ENCODE peak calls at places on chromosomes 6 and 20, in four cellular contexts. One of them, this sample, is unnamed.
A peak's percentile ranks its signal among the peaks of the same experiment; 100 is the strongest.

GRCh38 chr6:39945626-39946025 is 11.4 kb upstream of the MOCS1 start:
- DNase-seq in Calu3: no peak
- DNase-seq in AG09319: no peak
- DNase-seq in progenitor cell of endocrine pancreas: no peak
- DNase-seq in this sample: no peak

GRCh38 chr6:128932061-128932460 is 49.1 kb downstream of the LAMA2 start:
- DNase-seq in Calu3: no peak
- DNase-seq in progenitor cell of endocrine pancreas: no peak
- DNase-seq in AG09319: peak; percentile 30
- DNase-seq in this sample: no peak

GRCh38 chr6:110075406-110075805 is 97.3 kb downstream of the GPR6 start:
- DNase-seq in progenitor cell of endocrine pancreas: no peak
- DNase-seq in Calu3: no peak
- DNase-seq in AG09319: no peak
- DNase-seq in this sample: no peak

GRCh38 chr6:111230351-111231077 is 143.2 kb downstream of the SLC16A10 start:
- DNase-seq in Calu3: no peak
- DNase-seq in AG09319: peak; percentile 56
- DNase-seq in progenitor cell of endocrine pancreas: no peak
- DNase-seq in this sample: no peak

GRCh38 chr6:133248241-133249001 is 7.3 kb downstream of the EYA4 start:
- DNase-seq in AG09319: no peak
- DNase-seq in progenitor cell of endocrine pancreas: no peak
- DNase-seq in Calu3: no peak
- DNase-seq in this sample: no peak

GRCh38 chr6:73985891-73986290 is 289.9 kb downstream of the CD109 start:
- DNase-seq in AG09319: peak; percentile 83
- DNase-seq in Calu3: peak; percentile 35
- DNase-seq in progenitor cell of endocrine pancreas: no peak
- DNase-seq in this sample: no peak

GRCh38 chr20:54218470-54218869 is 10.6 kb downstream of the PFDN4 start:
- DNase-seq in AG09319: no peak
- DNase-seq in progenitor cell of endocrine pancreas: no peak
- DNase-seq in Calu3: no peak
- DNase-seq in this sample: no peak

GRCh38 chr6:34491091-34491430 is 25.2 kb downstream of the PACSIN1 start:
- DNase-seq in Calu3: no peak
- DNase-seq in progenitor cell of endocrine pancreas: no peak
- DNase-seq in AG09319: no peak
- DNase-seq in this sample: no peak

GRCh38 chr6:161536141-161536735 is 262.4 kb upstream of the AGPAT4 start:
- DNase-seq in progenitor cell of endocrine pancreas: no peak
- DNase-seq in AG09319: no peak
- DNase-seq in Calu3: no peak
- DNase-seq in this sample: no peak

GRCh38 chr6:3643921-3644320 is 107.6 kb downstream of the PXDC1 start:
- DNase-seq in AG09319: no peak
- DNase-seq in progenitor cell of endocrine pancreas: no peak
- DNase-seq in Calu3: no peak
- DNase-seq in this sample: no peak

GRCh38 chr6:33419580-33420492 is at the start of gene SYNGAP1:
- DNase-seq in AG09319: peak; percentile 44
- DNase-seq in Calu3: no peak
- DNase-seq in progenitor cell of endocrine pancreas: no peak
- DNase-seq in this sample: peak; percentile 80

GRCh38 chr20:15236812-15237211 is 899.4 kb upstream of the FLRT3 start:
- DNase-seq in progenitor cell of endocrine pancreas: no peak
- DNase-seq in Calu3: peak; percentile 37
- DNase-seq in AG09319: peak; percentile 11
- DNase-seq in this sample: no peak

GRCh38 chr6:139625998-139626975 is 251.8 kb upstream of the CITED2 start:
- DNase-seq in progenitor cell of endocrine pancreas: no peak
- DNase-seq in Calu3: no peak
- DNase-seq in AG09319: no peak
- DNase-seq in this sample: no peak

GRCh38 chr6:30358340-30358679 is 13.4 kb downstream of the RPP21 start:
- DNase-seq in AG09319: no peak
- DNase-seq in progenitor cell of endocrine pancreas: no peak
- DNase-seq in Calu3: no peak
- DNase-seq in this sample: no peak

GRCh38 chr6:79947191-79948173 is at the start of gene ELOVL4:
- DNase-seq in Calu3: peak; percentile 44
- DNase-seq in AG09319: peak; percentile 23
- DNase-seq in progenitor cell of endocrine pancreas: peak; percentile 56
- DNase-seq in this sample: peak; percentile 93

GRCh38 chr6:125585470-125585869 is 164.0 kb upstream of the HEY2 start:
- DNase-seq in Calu3: no peak
- DNase-seq in progenitor cell of endocrine pancreas: no peak
- DNase-seq in AG09319: no peak
- DNase-seq in this sample: no peak

GRCh38 chr6:4880373-4880762 is 104.2 kb downstream of the CDYL start:
- DNase-seq in progenitor cell of endocrine pancreas: no peak
- DNase-seq in AG09319: no peak
- DNase-seq in Calu3: no peak
- DNase-seq in this sample: no peak

GRCh38 chr6:121826156-121826810 is 390.8 kb downstream of the GJA1 start:
- DNase-seq in Calu3: no peak
- DNase-seq in progenitor cell of endocrine pancreas: no peak
- DNase-seq in AG09319: no peak
- DNase-seq in this sample: no peak

GRCh38 chr20:19265646-19266374 is 53.4 kb downstream of the SLC24A3 start:
- DNase-seq in progenitor cell of endocrine pancreas: no peak
- DNase-seq in Calu3: no peak
- DNase-seq in AG09319: no peak
- DNase-seq in this sample: no peak

DNA sequence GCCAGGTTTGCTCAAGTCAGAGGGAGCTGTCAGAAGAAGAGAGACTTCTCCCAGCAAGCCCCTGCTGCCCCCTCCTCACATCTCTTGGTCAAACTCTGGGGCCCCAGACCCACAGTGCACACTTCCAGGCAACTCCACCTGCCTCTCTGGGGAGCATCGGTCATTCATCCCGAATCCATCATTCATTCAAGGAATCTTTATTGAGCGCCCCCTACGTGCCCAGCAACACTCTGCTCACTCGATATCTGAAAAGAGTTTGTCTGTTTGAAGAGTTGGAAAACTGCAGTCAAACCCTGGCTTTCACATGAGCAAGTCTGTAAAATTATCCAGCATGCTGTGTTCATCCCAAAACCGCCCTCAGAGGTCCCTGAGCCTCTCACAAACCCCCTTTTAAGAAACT is 66.2 kb downstream of the PRR18 start:
- DNase-seq in Calu3: no peak
- DNase-seq in AG09319: no peak
- DNase-seq in progenitor cell of endocrine pancreas: no peak
- DNase-seq in this sample: no peak
- TF ChIP-seq CTCF in Calu3: no peak
- TF ChIP-seq CTCF in AG09319: no peak
- TF ChIP-seq CTCF in progenitor cell of endocrine pancreas: no peak
- TF ChIP-seq CTCF in this sample: no peak

DNA sequence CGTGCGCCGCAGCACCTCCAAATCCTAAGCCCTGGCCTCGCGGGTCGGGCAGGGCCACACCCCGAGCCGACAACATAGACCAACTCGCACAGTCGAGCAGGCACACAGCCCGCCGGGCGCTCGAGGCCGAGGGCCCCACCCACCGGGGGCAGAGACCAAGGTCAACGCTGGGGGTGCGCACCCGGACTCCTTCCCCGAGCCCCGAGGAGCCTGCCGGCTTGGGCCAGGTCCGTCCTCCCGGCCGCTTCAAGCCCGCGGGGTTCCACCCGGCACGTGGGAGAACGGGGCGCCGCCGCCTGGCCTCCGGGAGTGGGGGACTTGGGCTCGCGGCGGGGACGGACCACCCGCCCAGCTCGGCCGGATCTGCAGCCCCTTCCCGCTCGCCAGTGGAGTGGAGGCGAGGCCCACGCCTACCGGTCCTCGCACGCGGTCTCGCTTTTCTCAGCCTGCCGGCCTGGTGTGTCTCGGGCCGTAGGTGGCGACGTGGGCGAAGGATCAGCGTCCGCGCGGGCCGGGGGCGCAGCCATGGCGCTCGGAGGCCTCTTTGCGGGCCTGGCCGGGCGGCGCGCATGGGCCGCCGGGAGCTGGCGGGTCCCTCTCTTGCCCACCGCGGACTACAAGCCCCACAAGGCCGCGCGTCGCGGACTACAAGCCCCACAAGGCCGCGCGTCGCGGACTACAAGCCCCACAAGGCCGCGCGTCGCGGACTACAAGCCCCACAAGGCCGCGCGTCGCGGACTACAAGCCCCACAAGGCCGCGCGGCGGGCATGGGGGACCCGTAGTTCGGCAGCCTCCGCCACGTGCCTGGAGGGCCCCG is at the start of gene UCKL1:
- DNase-seq in progenitor cell of endocrine pancreas: peak; percentile 84
- DNase-seq in AG09319: peak; percentile 78
- DNase-seq in Calu3: peak; percentile 98
- DNase-seq in this sample: peak; percentile 94
- TF ChIP-seq CTCF in progenitor cell of endocrine pancreas: peak; percentile 5
- TF ChIP-seq CTCF in AG09319: no peak
- TF ChIP-seq CTCF in Calu3: no peak
- TF ChIP-seq CTCF in this sample: no peak

GRCh38 chr20:22584922-22585785 is 782 bp upstream of the FOXA2 start:
- DNase-seq in progenitor cell of endocrine pancreas: peak; percentile 51
- DNase-seq in AG09319: no peak
- DNase-seq in Calu3: peak; percentile 24
- DNase-seq in this sample: peak; percentile 39
- TF ChIP-seq CTCF in progenitor cell of endocrine pancreas: no peak
- TF ChIP-seq CTCF in AG09319: no peak
- TF ChIP-seq CTCF in Calu3: no peak
- TF ChIP-seq CTCF in this sample: no peak

GRCh38 chr6:160360955-160361354 is 12.8 kb downstream of the SLC22A3 start:
- DNase-seq in Calu3: no peak
- DNase-seq in AG09319: no peak
- DNase-seq in progenitor cell of endocrine pancreas: no peak
- DNase-seq in this sample: no peak
- TF ChIP-seq CTCF in Calu3: no peak
- TF ChIP-seq CTCF in AG09319: no peak
- TF ChIP-seq CTCF in progenitor cell of endocrine pancreas: no peak
- TF ChIP-seq CTCF in this sample: no peak

GRCh38 chr20:2101935-2102584 is 433 bp downstream of the STK35 start:
- DNase-seq in Calu3: peak; percentile 86
- DNase-seq in AG09319: peak; percentile 87
- DNase-seq in progenitor cell of endocrine pancreas: peak; percentile 74
- DNase-seq in this sample: peak; percentile 91
- TF ChIP-seq CTCF in Calu3: no peak
- TF ChIP-seq CTCF in AG09319: no peak
- TF ChIP-seq CTCF in progenitor cell of endocrine pancreas: no peak
- TF ChIP-seq CTCF in this sample: no peak

This sample was measured in glutamatergic neuron.